ENCODE peak calls at places on chromosomes 5 and 9, in six cellular contexts. One of them, this sample, is unnamed.

GRCh38 chr5:143418140-143418866 is 14.8 kb upstream of the NR3C1 start:
- DNase-seq in left ventricle myocardium inferior: no peak
- DNase-seq in mesendoderm: no peak
- DNase-seq in heart left ventricle: no peak
- DNase-seq in right cardiac atrium: no peak
- DNase-seq in neuronal stem cell: no peak
- DNase-seq in this sample: no peak

GRCh38 chr5:75435101-75435500 is 76.3 kb downstream of the CERT1 start:
- DNase-seq in left ventricle myocardium inferior: no peak
- DNase-seq in mesendoderm: no peak
- DNase-seq in heart left ventricle: no peak
- DNase-seq in right cardiac atrium: no peak
- DNase-seq in neuronal stem cell: no peak
- DNase-seq in this sample: no peak

GRCh38 chr5:168844566-168845296 is 265.6 kb upstream of the PANK3 start:
- DNase-seq in left ventricle myocardium inferior: no peak
- DNase-seq in mesendoderm: no peak
- DNase-seq in heart left ventricle: no peak
- DNase-seq in right cardiac atrium: peak; percentile 72
- DNase-seq in neuronal stem cell: no peak
- DNase-seq in this sample: no peak

GRCh38 chr9:133943781-133944745 is 48.1 kb downstream of the VAV2 start:
- DNase-seq in left ventricle myocardium inferior: peak; percentile 13
- DNase-seq in mesendoderm: no peak
- DNase-seq in heart left ventricle: no peak
- DNase-seq in right cardiac atrium: peak; percentile 51
- DNase-seq in neuronal stem cell: peak; percentile 56
- DNase-seq in this sample: no peak

GRCh38 chr5:127909078-127909477 is 174.5 kb upstream of the SLC12A2 start:
- DNase-seq in left ventricle myocardium inferior: no peak
- DNase-seq in mesendoderm: peak; percentile 83
- DNase-seq in heart left ventricle: no peak
- DNase-seq in right cardiac atrium: no peak
- DNase-seq in neuronal stem cell: peak; percentile 11
- DNase-seq in this sample: no peak

GRCh38 chr5:116502616-116503015 is 72.0 kb downstream of the SEMA6A start:
- DNase-seq in left ventricle myocardium inferior: no peak
- DNase-seq in mesendoderm: no peak
- DNase-seq in heart left ventricle: no peak
- DNase-seq in right cardiac atrium: no peak
- DNase-seq in neuronal stem cell: no peak
- DNase-seq in this sample: no peak

GRCh38 chr5:111572561-111572960 is 60.2 kb upstream of the STARD4 start:
- DNase-seq in left ventricle myocardium inferior: no peak
- DNase-seq in mesendoderm: no peak
- DNase-seq in heart left ventricle: no peak
- DNase-seq in right cardiac atrium: no peak
- DNase-seq in neuronal stem cell: no peak
- DNase-seq in this sample: no peak

GRCh38 chr9:38144421-38144820 is 75.4 kb upstream of the SHB start:
- DNase-seq in left ventricle myocardium inferior: no peak
- DNase-seq in mesendoderm: peak; percentile 36
- DNase-seq in heart left ventricle: no peak
- DNase-seq in right cardiac atrium: no peak
- DNase-seq in neuronal stem cell: no peak
- DNase-seq in this sample: no peak

GRCh38 chr5:95720094-95720793 is 10.9 kb upstream of the RHOBTB3 start:
- DNase-seq in left ventricle myocardium inferior: no peak
- DNase-seq in mesendoderm: no peak
- DNase-seq in heart left ventricle: no peak
- DNase-seq in right cardiac atrium: no peak
- DNase-seq in neuronal stem cell: no peak
- DNase-seq in this sample: no peak

GRCh38 chr5:10792336-10792735 is 31.3 kb upstream of the DAP start:
- DNase-seq in left ventricle myocardium inferior: no peak
- DNase-seq in mesendoderm: no peak
- DNase-seq in heart left ventricle: no peak
- DNase-seq in right cardiac atrium: no peak
- DNase-seq in neuronal stem cell: no peak
- DNase-seq in this sample: no peak

GRCh38 chr5:16411741-16412455 is 53.7 kb downstream of the ZNF622 start:
- DNase-seq in left ventricle myocardium inferior: no peak
- DNase-seq in mesendoderm: no peak
- DNase-seq in heart left ventricle: no peak
- DNase-seq in right cardiac atrium: no peak
- DNase-seq in neuronal stem cell: no peak
- DNase-seq in this sample: no peak

GRCh38 chr9:26750126-26750525 is 142.5 kb downstream of the CAAP1 start:
- DNase-seq in left ventricle myocardium inferior: no peak
- DNase-seq in mesendoderm: no peak
- DNase-seq in heart left ventricle: no peak
- DNase-seq in right cardiac atrium: no peak
- DNase-seq in neuronal stem cell: no peak
- DNase-seq in this sample: no peak

GRCh38 chr5:124157320-124157719 is 589.1 kb downstream of the ZNF608 start:
- DNase-seq in left ventricle myocardium inferior: no peak
- DNase-seq in mesendoderm: no peak
- DNase-seq in heart left ventricle: no peak
- DNase-seq in right cardiac atrium: no peak
- DNase-seq in neuronal stem cell: no peak
- DNase-seq in this sample: no peak

GRCh38 chr9:36486454-36486932 is 86.2 kb upstream of the MELK start:
- DNase-seq in left ventricle myocardium inferior: no peak
- DNase-seq in mesendoderm: no peak
- DNase-seq in heart left ventricle: no peak
- DNase-seq in right cardiac atrium: no peak
- DNase-seq in neuronal stem cell: peak; percentile 30
- DNase-seq in this sample: peak; percentile 14

GRCh38 chr5:43917925-43918324 is 314.9 kb downstream of the NNT start:
- DNase-seq in left ventricle myocardium inferior: no peak
- DNase-seq in mesendoderm: peak; percentile 3
- DNase-seq in heart left ventricle: no peak
- DNase-seq in right cardiac atrium: no peak
- DNase-seq in neuronal stem cell: no peak
- DNase-seq in this sample: no peak

GRCh38 chr9:121333950-121334773 is 35.9 kb downstream of the STOM start:
- DNase-seq in left ventricle myocardium inferior: no peak
- DNase-seq in mesendoderm: no peak
- DNase-seq in heart left ventricle: no peak
- DNase-seq in right cardiac atrium: peak; percentile 41
- DNase-seq in neuronal stem cell: no peak
- DNase-seq in this sample: no peak
- H3K4me3 ChIP-seq in left ventricle myocardium inferior: no peak overlapping the region
- H3K4me3 ChIP-seq in mesendoderm: no peak overlapping the region
- H3K4me3 ChIP-seq in heart left ventricle: no peak overlapping the region
- H3K4me3 ChIP-seq in right cardiac atrium: no peak overlapping the region
- H3K4me3 ChIP-seq in neuronal stem cell: no peak overlapping the region
- H3K4me3 ChIP-seq in this sample: no peak overlapping the region

GRCh38 chr9:97811534-97812246 is 41.3 kb upstream of the FOXE1 start:
- DNase-seq in left ventricle myocardium inferior: no peak
- DNase-seq in mesendoderm: no peak
- DNase-seq in heart left ventricle: no peak
- DNase-seq in right cardiac atrium: no peak
- DNase-seq in neuronal stem cell: no peak
- DNase-seq in this sample: no peak

GRCh38 chr9:97813072-97813471 is 40.0 kb upstream of the FOXE1 start:
- DNase-seq in left ventricle myocardium inferior: no peak
- DNase-seq in mesendoderm: no peak
- DNase-seq in heart left ventricle: no peak
- DNase-seq in right cardiac atrium: no peak
- DNase-seq in neuronal stem cell: no peak
- DNase-seq in this sample: no peak

GRCh38 chr9:97808972-97809371 is 44.1 kb upstream of the FOXE1 start:
- DNase-seq in left ventricle myocardium inferior: no peak
- DNase-seq in mesendoderm: peak; percentile 27
- DNase-seq in heart left ventricle: no peak
- DNase-seq in right cardiac atrium: no peak
- DNase-seq in neuronal stem cell: no peak
- DNase-seq in this sample: no peak

GRCh38 chr9:97809666-97810344 is 43.2 kb upstream of the FOXE1 start:
- DNase-seq in left ventricle myocardium inferior: no peak
- DNase-seq in mesendoderm: peak; percentile 48
- DNase-seq in heart left ventricle: no peak
- DNase-seq in right cardiac atrium: no peak
- DNase-seq in neuronal stem cell: no peak
- DNase-seq in this sample: no peak

GRCh38 chr9:97812247-97812543 is 40.8 kb upstream of the FOXE1 start:
- DNase-seq in left ventricle myocardium inferior: no peak
- DNase-seq in mesendoderm: no peak
- DNase-seq in heart left ventricle: no peak
- DNase-seq in right cardiac atrium: no peak
- DNase-seq in neuronal stem cell: no peak
- DNase-seq in this sample: no peak
- H3K27ac ChIP-seq in left ventricle myocardium inferior: no peak overlapping the region
- H3K27ac ChIP-seq in mesendoderm: no peak overlapping the region
- H3K27ac ChIP-seq in heart left ventricle: no peak overlapping the region
- H3K27ac ChIP-seq in right cardiac atrium: no peak overlapping the region
- H3K27ac ChIP-seq in neuronal stem cell: no peak overlapping the region
- H3K27ac ChIP-seq in this sample: no peak overlapping the region

DNA sequence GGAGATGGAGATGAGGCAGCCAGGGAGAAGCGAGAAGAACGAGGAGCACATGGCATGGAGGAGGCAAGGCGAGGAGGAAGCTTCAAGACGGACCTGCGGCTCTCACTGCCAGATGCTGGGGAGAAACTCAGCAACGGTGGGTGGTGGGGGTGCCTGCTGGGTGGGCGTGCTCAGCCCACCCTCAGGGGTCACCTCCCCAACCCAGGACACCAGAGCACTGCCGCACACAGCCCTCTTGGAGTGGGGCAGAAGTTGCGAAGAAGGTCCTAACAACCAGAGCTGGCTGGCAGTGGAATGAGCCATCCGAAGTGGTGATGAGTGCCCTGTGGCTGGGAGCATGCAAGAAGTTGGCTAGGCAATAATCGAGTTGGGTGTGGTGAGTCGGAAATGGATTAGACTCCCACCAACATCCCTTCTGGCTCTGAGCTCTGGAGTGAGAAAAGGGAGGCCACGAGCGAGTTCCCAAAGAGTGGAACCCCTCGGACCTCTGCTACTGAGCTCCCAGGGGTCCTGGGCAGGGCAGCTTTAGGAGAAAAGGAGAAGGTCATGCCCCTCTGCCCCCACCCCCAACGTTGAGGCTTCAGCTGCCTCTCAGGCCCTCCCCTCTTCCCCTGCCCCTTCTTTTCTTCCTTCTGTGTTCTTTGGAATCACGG is 212.7 kb upstream of the MVB12B start:
- DNase-seq in left ventricle myocardium inferior: no peak
- DNase-seq in mesendoderm: no peak
- DNase-seq in heart left ventricle: peak; percentile 1
- DNase-seq in right cardiac atrium: no peak
- DNase-seq in neuronal stem cell: no peak
- DNase-seq in this sample: no peak
- H3K4me3 ChIP-seq in left ventricle myocardium inferior: no peak overlapping the region
- H3K4me3 ChIP-seq in mesendoderm: no peak overlapping the region
- H3K4me3 ChIP-seq in heart left ventricle: no peak overlapping the region
- H3K4me3 ChIP-seq in right cardiac atrium: no peak overlapping the region
- H3K4me3 ChIP-seq in neuronal stem cell: no peak overlapping the region
- H3K4me3 ChIP-seq in this sample: no peak overlapping the region

GRCh38 chr9:127537014-127537413 is 75.1 kb upstream of the STXBP1 start:
- DNase-seq in left ventricle myocardium inferior: no peak
- DNase-seq in mesendoderm: no peak
- DNase-seq in heart left ventricle: no peak
- DNase-seq in right cardiac atrium: peak; percentile 39
- DNase-seq in neuronal stem cell: no peak
- DNase-seq in this sample: no peak
- H3K27ac ChIP-seq in left ventricle myocardium inferior: peak overlapping the region; percentile 18
- H3K27ac ChIP-seq in mesendoderm: no peak overlapping the region
- H3K27ac ChIP-seq in heart left ventricle: no peak overlapping the region
- H3K27ac ChIP-seq in right cardiac atrium: no peak overlapping the region
- H3K27ac ChIP-seq in neuronal stem cell: no peak overlapping the region
- H3K27ac ChIP-seq in this sample: no peak overlapping the region

DNA sequence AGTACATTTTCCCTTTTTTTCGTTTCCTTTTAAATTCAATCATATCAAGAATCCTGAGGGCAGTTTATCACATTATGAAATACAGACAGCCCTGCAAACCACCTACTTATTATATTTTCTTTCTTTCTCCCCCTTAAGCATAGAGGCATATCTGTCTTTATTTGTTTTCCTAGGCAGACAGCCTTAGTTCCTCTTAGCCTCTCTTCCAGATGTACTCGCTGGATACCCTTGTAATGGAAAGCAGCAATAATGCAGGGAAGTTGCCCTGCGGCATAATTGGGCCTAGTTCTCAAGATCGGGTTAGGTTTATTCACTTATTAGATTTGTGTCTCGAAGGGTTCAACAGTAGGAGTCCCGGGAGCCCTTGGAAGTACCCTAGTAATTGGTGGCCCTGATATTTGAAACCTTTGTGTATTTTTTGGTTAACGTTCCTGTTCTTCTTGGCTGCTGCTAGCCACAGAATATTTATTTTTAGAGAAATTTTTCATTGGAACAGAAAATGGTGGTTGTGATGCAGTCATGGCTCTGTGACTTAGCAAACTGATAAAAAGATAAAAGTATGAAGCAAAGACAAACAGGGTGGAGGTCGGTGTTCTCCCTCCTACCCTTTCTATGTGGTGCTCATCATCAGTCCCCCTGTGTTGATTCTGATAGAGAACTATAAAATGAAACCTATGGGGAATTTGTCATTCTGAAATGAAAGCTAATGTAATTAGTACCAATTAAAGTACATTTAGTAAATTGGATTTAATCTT is 6.4 kb downstream of the TLE4 start:
- DNase-seq in left ventricle myocardium inferior: no peak
- DNase-seq in mesendoderm: no peak
- DNase-seq in heart left ventricle: no peak
- DNase-seq in right cardiac atrium: no peak
- DNase-seq in neuronal stem cell: no peak
- DNase-seq in this sample: no peak
- H3K4me3 ChIP-seq in left ventricle myocardium inferior: peak overlapping the region; percentile 29
- H3K4me3 ChIP-seq in mesendoderm: no peak overlapping the region
- H3K4me3 ChIP-seq in heart left ventricle: peak overlapping the region; percentile 29
- H3K4me3 ChIP-seq in right cardiac atrium: no peak overlapping the region
- H3K4me3 ChIP-seq in neuronal stem cell: no peak overlapping the region
- H3K4me3 ChIP-seq in this sample: no peak overlapping the region

DNA sequence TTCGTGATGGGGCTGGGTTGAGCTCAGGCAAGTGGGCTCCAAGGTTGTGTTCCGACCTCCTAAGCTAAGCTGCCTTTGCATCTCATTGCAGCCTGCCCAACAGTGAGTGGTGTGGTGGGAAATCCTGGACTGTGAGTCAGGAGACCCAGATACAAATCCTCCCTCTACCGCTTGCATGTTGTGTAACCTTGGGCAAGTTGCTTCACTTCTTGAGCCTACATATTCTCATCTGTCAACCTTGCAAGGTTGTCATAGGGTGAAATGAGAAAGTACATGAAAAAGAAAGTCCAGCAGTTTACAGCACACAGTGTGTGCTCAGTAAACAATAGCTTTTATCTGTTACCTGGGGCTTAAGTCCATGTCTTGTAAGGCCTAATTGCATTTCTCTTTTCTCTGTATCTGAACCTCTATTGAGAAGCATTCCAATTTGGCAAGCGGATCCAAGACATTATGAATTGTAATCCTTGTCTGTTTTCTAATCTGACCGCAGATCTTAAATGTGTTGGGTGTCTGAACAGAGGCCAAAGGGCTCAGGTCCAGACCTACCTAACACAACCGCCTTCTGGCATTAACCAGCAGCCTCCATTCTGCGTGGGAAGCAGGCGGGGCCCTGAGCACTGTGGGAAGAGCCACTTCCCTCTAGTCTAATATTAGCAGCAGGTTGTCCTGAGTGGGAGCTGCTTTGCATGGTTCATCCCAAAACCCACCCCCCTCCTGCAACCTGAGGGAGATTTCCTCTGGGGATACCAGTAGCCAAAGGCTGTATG is 1.8 kb upstream of the GALNT12 start:
- DNase-seq in left ventricle myocardium inferior: no peak
- DNase-seq in mesendoderm: no peak
- DNase-seq in heart left ventricle: no peak
- DNase-seq in right cardiac atrium: no peak
- DNase-seq in neuronal stem cell: no peak
- DNase-seq in this sample: no peak
- H3K27ac ChIP-seq in left ventricle myocardium inferior: no peak overlapping the region
- H3K27ac ChIP-seq in mesendoderm: no peak overlapping the region
- H3K27ac ChIP-seq in heart left ventricle: no peak overlapping the region
- H3K27ac ChIP-seq in right cardiac atrium: no peak overlapping the region
- H3K27ac ChIP-seq in neuronal stem cell: no peak overlapping the region
- H3K27ac ChIP-seq in this sample: no peak overlapping the region

This sample was measured in heart right ventricle.